ENCODE peak calls at places on chromosomes 11 and 22, in six cellular contexts. One of them, this sample, is unnamed.

GRCh38 chr22:46965552-46966494 is 203.4 kb downstream of the TBC1D22A start:
- DNase-seq in hypothalamus: no peak
- DNase-seq in AG20443: peak
- DNase-seq in NCI-H526 treated with DMSO at 0.1 percent for 48 hours: no peak
- DNase-seq in T-helper 1 cell: no peak
- DNase-seq in RPMI7951: peak
- DNase-seq in this sample: no peak

GRCh38 chr22:46381142-46381541 is 45.6 kb downstream of the TRMU start:
- DNase-seq in hypothalamus: no peak
- DNase-seq in AG20443: peak
- DNase-seq in NCI-H526 treated with DMSO at 0.1 percent for 48 hours: no peak
- DNase-seq in T-helper 1 cell: no peak
- DNase-seq in RPMI7951: peak
- DNase-seq in this sample: no peak

GRCh38 chr22:17407643-17408042 is 38.4 kb downstream of the CECR2 start:
- DNase-seq in hypothalamus: no peak
- DNase-seq in AG20443: no peak
- DNase-seq in NCI-H526 treated with DMSO at 0.1 percent for 48 hours: no peak
- DNase-seq in T-helper 1 cell: no peak
- DNase-seq in RPMI7951: no peak
- DNase-seq in this sample: no peak

GRCh38 chr22:48957987-48958321 is 869.7 kb downstream of the BRD1 start:
- DNase-seq in hypothalamus: no peak
- DNase-seq in AG20443: no peak
- DNase-seq in NCI-H526 treated with DMSO at 0.1 percent for 48 hours: no peak
- DNase-seq in T-helper 1 cell: no peak
- DNase-seq in RPMI7951: no peak
- DNase-seq in this sample: no peak

GRCh38 chr22:19495562-19496323 is 16.0 kb downstream of the CDC45 start:
- DNase-seq in hypothalamus: no peak
- DNase-seq in AG20443: no peak
- DNase-seq in NCI-H526 treated with DMSO at 0.1 percent for 48 hours: no peak
- DNase-seq in T-helper 1 cell: no peak
- DNase-seq in RPMI7951: peak
- DNase-seq in this sample: no peak

GRCh38 chr22:48498526-48499331 is 1328.9 kb downstream of the BRD1 start:
- DNase-seq in hypothalamus: no peak
- DNase-seq in AG20443: no peak
- DNase-seq in NCI-H526 treated with DMSO at 0.1 percent for 48 hours: no peak
- DNase-seq in T-helper 1 cell: no peak
- DNase-seq in RPMI7951: no peak
- DNase-seq in this sample: no peak

GRCh38 chr11:20342347-20343279 is 20.9 kb upstream of the HTATIP2 start:
- DNase-seq in hypothalamus: no peak
- DNase-seq in AG20443: no peak
- DNase-seq in NCI-H526 treated with DMSO at 0.1 percent for 48 hours: no peak
- DNase-seq in T-helper 1 cell: no peak
- DNase-seq in RPMI7951: no peak
- DNase-seq in this sample: no peak

GRCh38 chr11:57513911-57514537 is 1.5 kb downstream of the SLC43A1 start:
- DNase-seq in hypothalamus: no peak
- DNase-seq in AG20443: peak
- DNase-seq in NCI-H526 treated with DMSO at 0.1 percent for 48 hours: no peak
- DNase-seq in T-helper 1 cell: no peak
- DNase-seq in RPMI7951: peak
- DNase-seq in this sample: no peak

GRCh38 chr11:44634401-44635281 is 69.2 kb downstream of the CD82 start:
- DNase-seq in hypothalamus: peak
- DNase-seq in AG20443: peak
- DNase-seq in NCI-H526 treated with DMSO at 0.1 percent for 48 hours: no peak
- DNase-seq in T-helper 1 cell: no peak
- DNase-seq in RPMI7951: peak
- DNase-seq in this sample: no peak

GRCh38 chr22:35561796-35562526 is 21.3 kb downstream of the RASD2 start:
- DNase-seq in hypothalamus: no peak
- DNase-seq in AG20443: peak
- DNase-seq in NCI-H526 treated with DMSO at 0.1 percent for 48 hours: no peak
- DNase-seq in T-helper 1 cell: no peak
- DNase-seq in RPMI7951: peak
- DNase-seq in this sample: no peak

GRCh38 chr11:116808262-116809175 is 14.6 kb downstream of the APOA4 start:
- DNase-seq in hypothalamus: no peak
- DNase-seq in AG20443: peak
- DNase-seq in NCI-H526 treated with DMSO at 0.1 percent for 48 hours: no peak
- DNase-seq in T-helper 1 cell: no peak
- DNase-seq in RPMI7951: peak
- DNase-seq in this sample: no peak

GRCh38 chr22:22558071-22558971 is 744 bp downstream of the PRAME start:
- DNase-seq in hypothalamus: no peak
- DNase-seq in AG20443: no peak
- DNase-seq in NCI-H526 treated with DMSO at 0.1 percent for 48 hours: no peak
- DNase-seq in T-helper 1 cell: no peak
- DNase-seq in RPMI7951: peak
- DNase-seq in this sample: no peak

GRCh38 chr11:15313862-15314261 is 199.1 kb downstream of the INSC start:
- DNase-seq in hypothalamus: no peak
- DNase-seq in AG20443: no peak
- DNase-seq in NCI-H526 treated with DMSO at 0.1 percent for 48 hours: no peak
- DNase-seq in T-helper 1 cell: no peak
- DNase-seq in RPMI7951: no peak
- DNase-seq in this sample: no peak

GRCh38 chr11:78605296-78605695 is 30.6 kb upstream of the NARS2 start:
- DNase-seq in hypothalamus: no peak
- DNase-seq in AG20443: no peak
- DNase-seq in NCI-H526 treated with DMSO at 0.1 percent for 48 hours: no peak
- DNase-seq in T-helper 1 cell: no peak
- DNase-seq in RPMI7951: no peak
- DNase-seq in this sample: no peak

GRCh38 chr22:39253427-39254070 is 8.8 kb upstream of the PDGFB start:
- DNase-seq in hypothalamus: no peak
- DNase-seq in AG20443: peak
- DNase-seq in NCI-H526 treated with DMSO at 0.1 percent for 48 hours: no peak
- DNase-seq in T-helper 1 cell: no peak
- DNase-seq in RPMI7951: peak
- DNase-seq in this sample: no peak

GRCh38 chr22:45830531-45831245 is 146.3 kb downstream of the WNT7B start:
- DNase-seq in hypothalamus: no peak
- DNase-seq in AG20443: no peak
- DNase-seq in NCI-H526 treated with DMSO at 0.1 percent for 48 hours: no peak
- DNase-seq in T-helper 1 cell: no peak
- DNase-seq in RPMI7951: peak
- DNase-seq in this sample: no peak

GRCh38 chr11:10875430-10876021 is 17.7 kb upstream of the ZBED5 start:
- DNase-seq in hypothalamus: no peak
- DNase-seq in AG20443: no peak
- DNase-seq in NCI-H526 treated with DMSO at 0.1 percent for 48 hours: no peak
- DNase-seq in T-helper 1 cell: no peak
- DNase-seq in RPMI7951: no peak
- DNase-seq in this sample: no peak

GRCh38 chr11:76623884-76624419 is 46.6 kb downstream of the LRRC32 start:
- DNase-seq in hypothalamus: no peak
- DNase-seq in AG20443: no peak
- DNase-seq in NCI-H526 treated with DMSO at 0.1 percent for 48 hours: no peak
- DNase-seq in T-helper 1 cell: no peak
- DNase-seq in RPMI7951: no peak
- DNase-seq in this sample: no peak

GRCh38 chr22:23137905-23138520 is 3.8 kb downstream of the RSPH14 start:
- DNase-seq in hypothalamus: no peak
- DNase-seq in AG20443: no peak
- DNase-seq in NCI-H526 treated with DMSO at 0.1 percent for 48 hours: no peak
- DNase-seq in T-helper 1 cell: no peak
- DNase-seq in RPMI7951: peak
- DNase-seq in this sample: no peak